ENCODE peak calls at places on chromosome 17, in ten cellular contexts. One of them, this sample, is unnamed.
A peak's percentile ranks its signal among the peaks of the same experiment; 100 is the strongest.

GRCh38 chr17:9615486-9615885 is 29.8 kb upstream of the USP43 start:
- DNase-seq in hepatocyte: no peak
- DNase-seq in foreskin fibroblast: no peak
- DNase-seq in ascending aorta: no peak
- DNase-seq in astrocyte of the spinal cord: no peak
- DNase-seq in fibroblast of lung: no peak
- DNase-seq in RWPE1: no peak
- DNase-seq in fibroblast of mammary gland: peak; percentile 10
- DNase-seq in IMR-90: no peak
- DNase-seq in endothelial cell: no peak
- DNase-seq in this sample: no peak

GRCh38 chr17:50056217-50056960 is 479 bp downstream of the ITGA3 start:
- DNase-seq in endothelial cell: peak; percentile 69
- DNase-seq in ascending aorta: peak; percentile 80
- DNase-seq in fibroblast of lung: peak; percentile 65
- DNase-seq in hepatocyte: peak; percentile 87
- DNase-seq in RWPE1: no peak
- DNase-seq in IMR-90: peak; percentile 69
- DNase-seq in foreskin fibroblast: peak; percentile 88
- DNase-seq in astrocyte of the spinal cord: peak; percentile 74
- DNase-seq in fibroblast of mammary gland: peak; percentile 56
- DNase-seq in this sample: no peak

GRCh38 chr17:61874075-61874474 is 10.7 kb upstream of the BRIP1 start:
- DNase-seq in ascending aorta: no peak
- DNase-seq in foreskin fibroblast: no peak
- DNase-seq in hepatocyte: no peak
- DNase-seq in RWPE1: no peak
- DNase-seq in astrocyte of the spinal cord: no peak
- DNase-seq in IMR-90: no peak
- DNase-seq in fibroblast of lung: no peak
- DNase-seq in fibroblast of mammary gland: no peak
- DNase-seq in endothelial cell: no peak
- DNase-seq in this sample: no peak

GRCh38 chr17:32157225-32157624 is 14.9 kb downstream of the RHOT1 start:
- DNase-seq in fibroblast of mammary gland: peak; percentile 79
- DNase-seq in fibroblast of lung: peak; percentile 47
- DNase-seq in endothelial cell: no peak
- DNase-seq in ascending aorta: no peak
- DNase-seq in foreskin fibroblast: peak; percentile 59
- DNase-seq in IMR-90: peak; percentile 63
- DNase-seq in hepatocyte: no peak
- DNase-seq in astrocyte of the spinal cord: peak; percentile 40
- DNase-seq in RWPE1: no peak
- DNase-seq in this sample: no peak

GRCh38 chr17:64694207-64694606 is 32.1 kb upstream of the SMURF2 start:
- DNase-seq in fibroblast of lung: peak; percentile 43
- DNase-seq in endothelial cell: no peak
- DNase-seq in astrocyte of the spinal cord: peak; percentile 63
- DNase-seq in ascending aorta: peak; percentile 89
- DNase-seq in RWPE1: no peak
- DNase-seq in foreskin fibroblast: peak; percentile 67
- DNase-seq in fibroblast of mammary gland: peak; percentile 79
- DNase-seq in hepatocyte: no peak
- DNase-seq in IMR-90: peak; percentile 67
- DNase-seq in this sample: no peak

GRCh38 chr17:82267575-82268379 is 5.7 kb downstream of the CSNK1D start:
- DNase-seq in ascending aorta: peak; percentile 97
- DNase-seq in astrocyte of the spinal cord: peak; percentile 95
- DNase-seq in foreskin fibroblast: peak; percentile 97
- DNase-seq in RWPE1: peak; percentile 81
- DNase-seq in endothelial cell: no peak
- DNase-seq in hepatocyte: peak; percentile 95
- DNase-seq in fibroblast of lung: peak; percentile 96
- DNase-seq in fibroblast of mammary gland: peak; percentile 99
- DNase-seq in IMR-90: peak; percentile 96
- DNase-seq in this sample: peak; percentile 91

GRCh38 chr17:46995841-46996571 is 17.0 kb upstream of the RPRML start:
- DNase-seq in astrocyte of the spinal cord: peak; percentile 9
- DNase-seq in endothelial cell: no peak
- DNase-seq in fibroblast of lung: no peak
- DNase-seq in fibroblast of mammary gland: peak; percentile 58
- DNase-seq in RWPE1: peak; percentile 42
- DNase-seq in hepatocyte: no peak
- DNase-seq in foreskin fibroblast: peak; percentile 54
- DNase-seq in IMR-90: peak; percentile 59
- DNase-seq in ascending aorta: no peak
- DNase-seq in this sample: no peak

GRCh38 chr17:43832168-43832975 is 574 bp downstream of the MPP3 start:
- DNase-seq in astrocyte of the spinal cord: peak; percentile 73
- DNase-seq in IMR-90: peak; percentile 69
- DNase-seq in fibroblast of lung: peak; percentile 57
- DNase-seq in ascending aorta: peak; percentile 81
- DNase-seq in foreskin fibroblast: peak; percentile 92
- DNase-seq in RWPE1: peak; percentile 85
- DNase-seq in fibroblast of mammary gland: peak; percentile 75
- DNase-seq in hepatocyte: peak; percentile 75
- DNase-seq in endothelial cell: peak; percentile 24
- DNase-seq in this sample: no peak

GRCh38 chr17:36892112-36892838 is 45.0 kb upstream of the LHX1 start:
- DNase-seq in hepatocyte: no peak
- DNase-seq in fibroblast of lung: no peak
- DNase-seq in RWPE1: no peak
- DNase-seq in ascending aorta: no peak
- DNase-seq in endothelial cell: no peak
- DNase-seq in IMR-90: no peak
- DNase-seq in astrocyte of the spinal cord: no peak
- DNase-seq in fibroblast of mammary gland: no peak
- DNase-seq in foreskin fibroblast: no peak
- DNase-seq in this sample: no peak
- TF ChIP-seq CTCF in hepatocyte: no peak
- TF ChIP-seq CTCF in fibroblast of lung: no peak
- TF ChIP-seq CTCF in RWPE1: no peak
- TF ChIP-seq CTCF in ascending aorta: no peak
- TF ChIP-seq CTCF in endothelial cell: no peak
- TF ChIP-seq CTCF in IMR-90: no peak
- TF ChIP-seq CTCF in astrocyte of the spinal cord: peak; percentile 20
- TF ChIP-seq CTCF in fibroblast of mammary gland: no peak
- TF ChIP-seq CTCF in foreskin fibroblast: no peak
- TF ChIP-seq CTCF in this sample: no peak

GRCh38 chr17:78736526-78737079 is 45.5 kb downstream of the CYTH1 start:
- DNase-seq in RWPE1: peak; percentile 85
- DNase-seq in foreskin fibroblast: no peak
- DNase-seq in endothelial cell: no peak
- DNase-seq in hepatocyte: peak; percentile 86
- DNase-seq in ascending aorta: peak; percentile 83
- DNase-seq in fibroblast of lung: no peak
- DNase-seq in fibroblast of mammary gland: peak; percentile 35
- DNase-seq in IMR-90: no peak
- DNase-seq in astrocyte of the spinal cord: no peak
- DNase-seq in this sample: no peak
- TF ChIP-seq CTCF in RWPE1: no peak
- TF ChIP-seq CTCF in foreskin fibroblast: no peak
- TF ChIP-seq CTCF in endothelial cell: no peak
- TF ChIP-seq CTCF in hepatocyte: no peak
- TF ChIP-seq CTCF in ascending aorta: no peak
- TF ChIP-seq CTCF in fibroblast of lung: no peak
- TF ChIP-seq CTCF in fibroblast of mammary gland: no peak
- TF ChIP-seq CTCF in IMR-90: no peak
- TF ChIP-seq CTCF in astrocyte of the spinal cord: no peak
- TF ChIP-seq CTCF in this sample: no peak

DNA sequence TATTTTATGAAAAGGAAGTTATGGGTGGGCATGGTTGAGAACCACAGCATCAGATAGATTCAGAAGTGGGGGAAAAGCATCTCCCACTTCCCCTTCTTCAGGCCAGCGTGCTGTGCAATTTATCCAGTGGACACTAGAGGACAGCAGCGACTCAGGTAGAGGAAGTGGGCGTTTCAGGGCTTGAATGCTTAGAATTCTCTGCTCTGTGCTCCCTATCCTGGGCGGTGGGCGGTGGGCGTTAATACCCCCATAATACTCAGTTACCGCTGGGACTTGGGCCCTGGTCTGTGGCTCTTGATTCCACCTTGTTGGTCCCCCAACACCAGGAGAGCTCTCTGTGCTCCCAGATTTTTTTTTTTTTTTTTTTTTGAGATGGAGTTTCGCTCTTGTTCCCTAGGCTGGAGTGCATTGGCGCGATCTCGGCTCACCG is 3.7 kb upstream of the LYZL6 start:
- DNase-seq in fibroblast of lung: peak; percentile 33
- DNase-seq in foreskin fibroblast: peak; percentile 53
- DNase-seq in ascending aorta: no peak
- DNase-seq in IMR-90: peak; percentile 21
- DNase-seq in RWPE1: peak; percentile 36
- DNase-seq in hepatocyte: peak; percentile 76
- DNase-seq in endothelial cell: peak; percentile 68
- DNase-seq in astrocyte of the spinal cord: peak; percentile 14
- DNase-seq in fibroblast of mammary gland: peak; percentile 32
- DNase-seq in this sample: peak; percentile 68
- TF ChIP-seq CTCF in fibroblast of lung: peak; percentile 80
- TF ChIP-seq CTCF in foreskin fibroblast: peak; percentile 81
- TF ChIP-seq CTCF in ascending aorta: peak; percentile 63
- TF ChIP-seq CTCF in IMR-90: peak; percentile 59
- TF ChIP-seq CTCF in RWPE1: peak; percentile 97
- TF ChIP-seq CTCF in hepatocyte: peak; percentile 78
- TF ChIP-seq CTCF in endothelial cell: peak; percentile 60
- TF ChIP-seq CTCF in astrocyte of the spinal cord: peak; percentile 90
- TF ChIP-seq CTCF in fibroblast of mammary gland: peak; percentile 81
- TF ChIP-seq CTCF in this sample: peak; percentile 78

GRCh38 chr17:74446551-74447500 is 14.9 kb downstream of the GPRC5C start:
- DNase-seq in ascending aorta: peak; percentile 96
- DNase-seq in RWPE1: no peak
- DNase-seq in fibroblast of lung: no peak
- DNase-seq in IMR-90: no peak
- DNase-seq in hepatocyte: no peak
- DNase-seq in foreskin fibroblast: no peak
- DNase-seq in endothelial cell: no peak
- DNase-seq in fibroblast of mammary gland: peak; percentile 54
- DNase-seq in astrocyte of the spinal cord: no peak
- DNase-seq in this sample: no peak
- TF ChIP-seq CTCF in ascending aorta: peak; percentile 17
- TF ChIP-seq CTCF in RWPE1: no peak
- TF ChIP-seq CTCF in fibroblast of lung: no peak
- TF ChIP-seq CTCF in IMR-90: no peak
- TF ChIP-seq CTCF in hepatocyte: no peak
- TF ChIP-seq CTCF in foreskin fibroblast: no peak
- TF ChIP-seq CTCF in endothelial cell: no peak
- TF ChIP-seq CTCF in fibroblast of mammary gland: no peak
- TF ChIP-seq CTCF in astrocyte of the spinal cord: no peak
- TF ChIP-seq CTCF in this sample: no peak

DNA sequence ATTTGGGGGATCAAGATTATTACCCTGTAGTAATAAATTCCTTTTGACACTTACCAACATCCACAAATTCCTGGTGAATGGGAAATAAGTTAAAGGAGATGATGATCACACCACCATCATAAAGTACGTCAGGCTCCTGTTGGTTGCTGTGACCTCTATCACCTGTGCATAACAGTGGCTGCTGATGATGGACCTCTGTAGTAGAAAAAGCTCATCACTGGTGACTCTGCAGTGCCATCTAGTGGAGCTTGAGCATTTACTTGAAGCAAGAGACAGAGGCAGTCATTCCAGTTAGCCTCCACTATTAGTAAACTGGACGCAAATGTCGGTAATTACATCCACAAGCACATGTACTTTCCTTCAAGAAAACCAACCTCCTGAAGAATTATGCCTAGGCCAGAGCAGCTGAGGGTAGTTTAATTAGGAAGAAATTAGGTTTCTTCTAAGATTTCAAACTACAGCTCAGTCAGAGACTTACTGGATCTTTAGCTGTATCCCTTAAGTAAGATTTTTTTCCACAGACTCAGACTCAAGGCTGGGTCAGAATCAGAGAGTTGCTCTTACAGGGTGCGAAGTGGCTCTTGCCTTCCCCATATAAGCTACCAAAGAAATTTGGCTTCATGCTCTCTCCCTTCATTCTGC is 39.3 kb downstream of the CYB561 start:
- DNase-seq in ascending aorta: peak; percentile 87
- DNase-seq in RWPE1: peak; percentile 74
- DNase-seq in endothelial cell: peak; percentile 69
- DNase-seq in IMR-90: peak; percentile 97
- DNase-seq in hepatocyte: peak; percentile 92
- DNase-seq in fibroblast of lung: peak; percentile 94
- DNase-seq in astrocyte of the spinal cord: peak; percentile 94
- DNase-seq in fibroblast of mammary gland: peak; percentile 96
- DNase-seq in foreskin fibroblast: peak; percentile 93
- DNase-seq in this sample: no peak
- TF ChIP-seq CTCF in ascending aorta: peak; percentile 86
- TF ChIP-seq CTCF in RWPE1: peak; percentile 87
- TF ChIP-seq CTCF in endothelial cell: peak; percentile 74
- TF ChIP-seq CTCF in IMR-90: peak; percentile 88
- TF ChIP-seq CTCF in hepatocyte: peak; percentile 85
- TF ChIP-seq CTCF in fibroblast of lung: peak; percentile 85
- TF ChIP-seq CTCF in astrocyte of the spinal cord: peak; percentile 76
- TF ChIP-seq CTCF in fibroblast of mammary gland: peak; percentile 93
- TF ChIP-seq CTCF in foreskin fibroblast: peak; percentile 78
- TF ChIP-seq CTCF in this sample: peak; percentile 91

GRCh38 chr17:14294876-14295275 is 6.0 kb upstream of the HS3ST3B1 start:
- DNase-seq in RWPE1: no peak
- DNase-seq in IMR-90: no peak
- DNase-seq in foreskin fibroblast: peak; percentile 5
- DNase-seq in fibroblast of lung: no peak
- DNase-seq in fibroblast of mammary gland: no peak
- DNase-seq in ascending aorta: no peak
- DNase-seq in astrocyte of the spinal cord: no peak
- DNase-seq in endothelial cell: no peak
- DNase-seq in hepatocyte: no peak
- DNase-seq in this sample: peak; percentile 46
- TF ChIP-seq CTCF in RWPE1: no peak
- TF ChIP-seq CTCF in IMR-90: no peak
- TF ChIP-seq CTCF in foreskin fibroblast: no peak
- TF ChIP-seq CTCF in fibroblast of lung: no peak
- TF ChIP-seq CTCF in fibroblast of mammary gland: no peak
- TF ChIP-seq CTCF in ascending aorta: no peak
- TF ChIP-seq CTCF in astrocyte of the spinal cord: no peak
- TF ChIP-seq CTCF in endothelial cell: no peak
- TF ChIP-seq CTCF in hepatocyte: no peak
- TF ChIP-seq CTCF in this sample: no peak

DNA sequence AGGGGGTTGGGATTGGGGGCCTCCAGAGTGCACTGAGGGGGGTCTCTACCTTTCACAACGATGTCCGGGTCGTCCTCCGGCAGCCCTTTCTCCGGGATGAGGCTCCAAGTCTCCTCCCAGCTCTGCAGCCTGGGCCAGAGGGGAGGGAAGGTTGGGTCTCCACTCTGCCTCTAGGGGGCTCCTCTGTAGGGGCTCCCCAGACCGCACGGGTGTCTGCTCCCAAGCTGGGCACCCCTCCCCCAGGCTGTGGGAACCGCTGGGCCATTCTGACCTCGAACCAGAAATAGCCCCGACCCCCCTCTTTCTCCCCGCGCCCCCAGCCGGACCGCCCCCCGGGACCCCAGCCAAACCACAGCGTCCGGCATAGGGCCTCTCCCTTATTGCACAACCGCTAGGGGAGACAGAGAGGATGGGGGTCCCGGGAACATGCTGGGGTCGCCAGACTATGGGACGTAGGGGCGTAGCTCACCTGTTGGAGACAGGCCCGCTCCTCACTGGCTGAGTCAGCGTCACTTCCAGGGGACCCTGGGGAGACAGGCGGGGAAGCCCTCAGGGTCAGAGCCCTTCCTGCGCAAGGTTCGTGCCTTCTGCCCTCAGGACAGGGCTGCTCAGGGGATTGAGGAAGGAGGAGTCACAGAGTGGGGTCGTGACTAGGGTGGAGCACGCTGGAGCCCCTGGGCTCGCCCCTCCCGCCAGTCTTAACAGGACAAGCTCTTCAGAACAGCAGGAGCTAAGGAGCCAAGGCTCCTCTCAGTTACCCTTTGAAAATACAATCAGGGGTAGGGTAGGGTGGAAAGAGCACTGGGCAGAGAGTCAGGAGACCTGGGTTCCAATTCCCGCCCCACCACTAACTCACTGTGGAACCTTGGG is 2.7 kb downstream of the PLEKHH3 start:
- DNase-seq in hepatocyte: peak; percentile 55
- DNase-seq in fibroblast of lung: peak; percentile 82
- DNase-seq in astrocyte of the spinal cord: peak; percentile 62
- DNase-seq in RWPE1: peak; percentile 52
- DNase-seq in endothelial cell: peak; percentile 48
- DNase-seq in ascending aorta: peak; percentile 77
- DNase-seq in foreskin fibroblast: peak; percentile 66
- DNase-seq in IMR-90: peak; percentile 50
- DNase-seq in fibroblast of mammary gland: peak; percentile 66
- DNase-seq in this sample: no peak
- TF ChIP-seq CTCF in hepatocyte: peak; percentile 44
- TF ChIP-seq CTCF in fibroblast of lung: peak; percentile 65
- TF ChIP-seq CTCF in astrocyte of the spinal cord: peak; percentile 68
- TF ChIP-seq CTCF in RWPE1: peak; percentile 54
- TF ChIP-seq CTCF in endothelial cell: peak; percentile 44
- TF ChIP-seq CTCF in ascending aorta: peak; percentile 53
- TF ChIP-seq CTCF in foreskin fibroblast: peak; percentile 63
- TF ChIP-seq CTCF in IMR-90: peak; percentile 53
- TF ChIP-seq CTCF in fibroblast of mammary gland: peak; percentile 52
- TF ChIP-seq CTCF in this sample: peak; percentile 54

This sample was measured in osteocyte.